ENCODE peak calls at places on chromosome 1, in five cellular contexts. T is GM06990, I is heart left ventricle, U is tibial artery, R is IMR-90. Z is an unnamed sample.

GRCh38 chr1:221397606-221398005 is 344.3 kb downstream of the DUSP10 start:
- DNase-seq in T (no peak), I (no peak), U (no peak), R (no peak), Z (no peak)

GRCh38 chr1:16380868-16381267 is 13.8 kb downstream of the SZRD1 start:
- DNase-seq in T (no peak), I (no peak), U (no peak), R (no peak), Z (no peak)

GRCh38 chr1:35745124-35745730 is 24.6 kb downstream of the CLSPN start:
- DNase-seq in T (no peak), I (no peak), U (no peak), R (peak; percentile 77), Z (no peak)

GRCh38 chr1:93816970-93817738 is 61.9 kb downstream of the DNTTIP2 start:
- DNase-seq in T (no peak), I (no peak), U (no peak), R (peak; percentile 85), Z (no peak)

GRCh38 chr1:235075955-235076308 is 52.7 kb downstream of the TOMM20 start:
- DNase-seq in T (peak; percentile 43), I (no peak), U (no peak), R (no peak), Z (no peak)

GRCh38 chr1:113452921-113453770 is 62.8 kb downstream of the MAGI3 start:
- DNase-seq in T (no peak), I (no peak), U (no peak), R (peak; percentile 66), Z (peak; percentile 8)

GRCh38 chr1:16111771-16112557 is 38.5 kb upstream of the FAM131C start:
- DNase-seq in T (no peak), I (no peak), U (no peak), R (peak; percentile 87), Z (no peak)

GRCh38 chr1:114093624-114094302 is 59.9 kb downstream of the SYT6 start:
- DNase-seq in T (no peak), I (no peak), U (no peak), R (peak; percentile 28), Z (peak; percentile 51)

GRCh38 chr1:234631721-234632125 is 21.7 kb upstream of the IRF2BP2 start:
- DNase-seq in T (no peak), I (no peak), U (no peak), R (peak; percentile 87), Z (no peak)

GRCh38 chr1:114549137-114549536 is 32.3 kb downstream of the BCAS2 start:
- DNase-seq in T (no peak), I (no peak), U (no peak), R (no peak), Z (no peak)

GRCh38 chr1:26089125-26089524 is 21.7 kb upstream of the TRIM63 start:
- DNase-seq in T (no peak), I (no peak), U (no peak), R (no peak), Z (no peak)

GRCh38 chr1:162019006-162019405 is 4.7 kb downstream of the OLFML2B start:
- DNase-seq in T (no peak), I (no peak), U (no peak), R (peak; percentile 73), Z (no peak)

GRCh38 chr1:224116131-224116530 is 2.2 kb downstream of the FBXO28 start:
- DNase-seq in T (peak; percentile 46), I (no peak), U (no peak), R (peak; percentile 68), Z (no peak)

GRCh38 chr1:212229654-212230053 is 55.6 kb upstream of the PPP2R5A start:
- DNase-seq in T (no peak), I (no peak), U (no peak), R (peak; percentile 85), Z (no peak)

GRCh38 chr1:3137111-3138100 is 68.4 kb downstream of the PRDM16 start:
- DNase-seq in T (no peak), I (no peak), U (no peak), R (no peak), Z (no peak)

GRCh38 chr1:3138623-3139151 is 69.7 kb downstream of the PRDM16 start:
- DNase-seq in T (no peak), I (no peak), U (no peak), R (no peak), Z (no peak)

GRCh38 chr1:3139871-3140837 is 71.2 kb downstream of the PRDM16 start:
- DNase-seq in T (no peak), I (no peak), U (no peak), R (no peak), Z (no peak)

GRCh38 chr1:3141836-3142235 is 72.8 kb downstream of the PRDM16 start:
- DNase-seq in T (no peak), I (no peak), U (no peak), R (no peak), Z (no peak)

GRCh38 chr1:3139451-3139852 is 70.4 kb downstream of the PRDM16 start:
- DNase-seq in T (no peak), I (no peak), U (no peak), R (no peak), Z (no peak)
- TF ChIP-seq CTCF in T (no peak), I (no peak), U (no peak), R (no peak), Z (no peak)

DNA sequence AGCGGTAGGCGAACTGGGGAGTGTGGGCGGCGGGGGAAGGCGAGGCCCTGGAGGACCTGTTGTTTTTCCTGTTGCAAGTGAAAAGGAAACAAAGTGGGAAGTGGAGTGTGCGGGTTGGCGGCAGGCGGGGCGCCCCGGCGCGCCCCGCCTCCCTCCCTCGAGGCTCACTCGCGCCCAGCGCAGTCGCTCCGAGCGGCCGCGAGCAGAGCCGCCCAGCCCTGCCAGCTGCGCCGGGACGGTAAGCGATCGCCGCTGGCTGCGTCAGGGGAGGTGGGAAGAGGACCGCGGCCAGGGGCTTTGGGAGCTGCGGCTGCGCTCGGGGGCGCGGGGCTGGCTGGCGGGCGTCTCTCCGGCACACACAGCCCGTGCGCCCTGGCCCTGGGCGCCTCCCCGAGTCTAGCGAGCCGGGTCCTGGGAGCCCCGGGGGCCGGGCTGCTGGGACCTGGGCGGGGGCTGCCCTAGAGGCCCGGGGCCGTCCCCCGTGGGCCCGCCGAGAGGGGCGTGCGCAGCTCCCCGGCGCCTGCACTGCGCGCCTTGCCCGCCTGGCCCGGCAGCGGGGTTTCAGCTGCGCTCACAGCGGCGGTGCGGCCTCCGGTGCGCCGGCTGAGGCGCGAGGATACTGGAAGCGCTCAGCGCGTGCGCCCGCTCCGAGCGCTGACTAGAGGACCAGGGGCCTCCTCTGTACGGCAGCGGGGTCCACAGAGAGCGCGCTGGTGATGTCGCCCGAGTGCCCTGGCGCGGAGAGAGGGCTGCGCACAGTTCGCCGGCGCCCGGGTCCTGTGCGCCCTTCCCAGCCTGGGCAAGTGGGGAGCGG is at the start of gene PIK3CD:
- DNase-seq in T (peak; percentile 76), I (no peak), U (no peak), R (peak; percentile 57), Z (no peak)
- H3K27me3 ChIP-seq in T (no peaks in the 10 kb centered on the region), I (peaks cover 30% of the 10 kb centered on the region), U (peaks cover 58% of the 10 kb centered on the region), R (peaks cover 29% of the 10 kb centered on the region), Z (no peaks in the 10 kb centered on the region)

GRCh38 chr1:220184503-220184902 is 87.8 kb downstream of the RAB3GAP2 start:
- DNase-seq in T (no peak), I (no peak), U (no peak), R (peak; percentile 57), Z (no peak)

GRCh38 chr1:220186752-220187151 is 85.5 kb downstream of the RAB3GAP2 start:
- DNase-seq in T (no peak), I (no peak), U (no peak), R (no peak), Z (no peak)

GRCh38 chr1:220182656-220183055 is 88.7 kb downstream of the IARS2 start:
- DNase-seq in T (no peak), I (no peak), U (no peak), R (peak; percentile 19), Z (no peak)

GRCh38 chr1:220176540-220176939 is 82.6 kb downstream of the IARS2 start:
- DNase-seq in T (no peak), I (no peak), U (no peak), R (no peak), Z (no peak)

GRCh38 chr1:220182081-220182480 is 88.1 kb downstream of the IARS2 start:
- DNase-seq in T (no peak), I (no peak), U (no peak), R (no peak), Z (no peak)
- TF ChIP-seq CTCF in T (no peak), I (no peak), U (no peak), R (no peak), Z (no peak)

GRCh38 chr1:22247527-22248218 is 104.8 kb upstream of the WNT4 start:
- DNase-seq in T (no peak), I (no peak), U (no peak), R (no peak), Z (no peak)
- H3K27me3 ChIP-seq in T (no peaks in the 10 kb centered on the region), I (peaks cover 61% of the 10 kb centered on the region), U (peaks cover 87% of the 10 kb centered on the region), R (peaks cover 88% of the 10 kb centered on the region), Z (no peaks in the 10 kb centered on the region)

DNA sequence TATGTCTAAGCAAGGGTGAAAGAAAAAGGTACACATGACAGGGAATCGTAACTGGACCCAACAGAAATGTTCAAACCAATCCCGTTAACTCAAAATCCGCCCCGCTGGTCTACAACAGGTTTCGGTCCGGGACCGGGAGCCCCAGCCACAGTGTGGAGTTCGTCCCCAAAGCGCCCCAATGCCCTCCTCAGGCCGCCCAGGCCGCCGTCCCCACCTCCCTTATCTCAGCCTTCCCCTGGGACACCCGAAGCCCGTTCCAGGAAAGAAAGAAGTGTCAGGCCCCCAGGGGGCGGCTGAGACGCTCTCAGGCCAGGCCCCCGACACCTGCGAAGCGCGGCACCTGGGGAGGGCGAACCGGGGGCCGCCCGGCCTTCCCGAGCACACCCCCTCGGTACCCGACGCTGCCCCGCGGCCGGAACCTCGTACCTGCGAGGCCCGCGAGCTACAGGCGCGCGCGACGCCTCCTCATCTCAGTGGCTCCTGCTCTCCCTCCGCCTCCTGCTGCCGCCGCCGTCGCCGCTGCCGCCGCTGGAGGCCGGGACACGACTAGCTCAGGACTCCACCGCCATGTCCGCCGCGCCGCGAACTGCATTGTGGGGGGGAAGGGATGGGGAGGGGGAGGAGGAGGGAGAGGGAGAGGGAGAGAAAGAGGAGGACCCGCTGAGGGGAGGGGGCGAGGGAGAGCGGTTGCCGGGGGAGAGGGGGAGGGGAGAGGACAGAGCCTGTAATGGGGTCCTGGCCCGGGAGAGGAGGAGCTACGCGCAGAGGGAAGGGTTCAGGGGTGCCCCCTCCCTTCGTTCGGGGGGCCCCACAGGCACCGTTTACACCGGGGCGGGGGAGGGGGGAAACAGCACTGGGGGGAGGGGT is at the start of gene TUT4:
- DNase-seq in T (peak; percentile 85), I (peak; percentile 82), U (peak; percentile 82), R (peak; percentile 75), Z (peak; percentile 62)
- TF ChIP-seq CTCF in T (peak; percentile 31), I (no peak), U (no peak), R (peak; percentile 10), Z (no peak)

GRCh38 chr1:2854151-2854550 is 52.7 kb upstream of the TTC34 start:
- DNase-seq in T (no peak), I (no peak), U (no peak), R (no peak), Z (no peak)
- H3K27me3 ChIP-seq in T (no peaks in the 10 kb centered on the region), I (peaks cover 44% of the 10 kb centered on the region), U (peaks cover 74% of the 10 kb centered on the region), R (no peaks in the 10 kb centered on the region), Z (peaks cover 13% of the 10 kb centered on the region)

DNA sequence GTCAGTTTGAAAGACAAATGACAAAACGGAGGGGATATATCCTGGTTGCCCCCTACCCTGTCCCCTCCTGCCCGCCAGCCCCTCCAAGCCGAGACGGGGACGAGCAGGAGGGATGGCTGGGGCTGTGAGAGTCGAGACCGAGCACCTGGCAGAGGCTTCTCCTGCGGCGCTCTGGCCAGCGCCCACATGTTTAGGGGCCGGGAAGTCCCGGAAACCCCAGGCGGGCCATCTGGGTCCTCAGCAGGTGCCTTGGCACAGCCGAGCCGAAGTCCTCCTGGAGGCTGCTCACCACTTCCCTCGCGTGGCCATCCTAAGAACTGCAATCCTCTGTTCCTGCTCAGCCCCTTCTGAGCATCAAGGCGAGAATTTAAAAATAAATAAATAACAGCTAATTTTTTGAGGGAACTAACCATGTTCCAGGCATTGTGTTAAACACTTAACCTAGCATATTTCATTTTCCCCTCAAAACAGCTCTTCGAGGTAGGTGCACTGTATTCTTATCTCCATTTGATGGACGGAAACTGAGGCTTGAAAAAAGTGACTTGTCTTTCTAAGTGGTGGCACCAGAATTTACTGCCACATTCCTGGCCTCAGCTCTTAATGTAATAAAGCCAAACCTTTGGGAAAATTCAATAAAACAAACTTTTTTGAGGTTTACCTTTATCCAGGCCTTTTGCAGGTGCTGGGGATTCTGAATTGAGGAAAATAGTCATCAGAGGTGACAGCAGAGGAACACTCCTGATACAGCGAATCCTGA is 3.5 kb upstream of the RIMS3 start:
- DNase-seq in T (peak; percentile 80), I (peak; percentile 77), U (peak; percentile 83), R (peak; percentile 57), Z (peak; percentile 61)
- TF ChIP-seq CTCF in T (peak; percentile 98), I (peak; percentile 92), U (peak; percentile 97), R (peak; percentile 79), Z (peak; percentile 86)

Z was measured in prostate gland.